ENCODE peak calls at places on chromosomes 11 and 22, in six cellular contexts. U is colonic mucosa, P is SK-N-SH, Z is prostate gland, K is aorta, Q is body of pancreas. T is an unnamed sample.
A peak's percentile ranks its signal among the peaks of the same experiment; 100 is the strongest.

GRCh38 chr11:66068923-66069714 is 953 bp upstream of the PACS1 start:
- DNase-seq in U (peak; percentile 59), P (peak; percentile 53), Z (peak; percentile 61), K (peak; percentile 85), Q (peak; percentile 76), T (peak; percentile 49)

GRCh38 chr22:39502789-39503464 is 837 bp downstream of the MIEF1 start:
- DNase-seq in U (no peak), P (no peak), Z (no peak), K (no peak), Q (no peak), T (no peak)

GRCh38 chr11:9250139-9250582 is 15.0 kb downstream of the DENND5A start:
- DNase-seq in U (no peak), P (no peak), Z (no peak), K (no peak), Q (no peak), T (no peak)

GRCh38 chr11:34977039-34977906 is 60.9 kb downstream of the PDHX start:
- DNase-seq in U (no peak), P (no peak), Z (no peak), K (no peak), Q (no peak), T (no peak)

GRCh38 chr11:35974878-35975578 is 31.2 kb downstream of the LDLRAD3 start:
- DNase-seq in U (no peak), P (no peak), Z (peak; percentile 33), K (no peak), Q (no peak), T (no peak)

GRCh38 chr11:92251980-92252379 is 27.4 kb downstream of the FAT3 start:
- DNase-seq in U (no peak), P (no peak), Z (no peak), K (no peak), Q (no peak), T (no peak)

GRCh38 chr11:113192121-113192925 is 122.1 kb upstream of the TTC12 start:
- DNase-seq in U (no peak), P (peak; percentile 45), Z (no peak), K (no peak), Q (no peak), T (no peak)

GRCh38 chr22:33438273-33438672 is 380.1 kb upstream of the SYN3 start:
- DNase-seq in U (no peak), P (no peak), Z (peak; percentile 56), K (no peak), Q (no peak), T (no peak)

GRCh38 chr11:125724125-125724524 is 22.0 kb upstream of the PATE1 start:
- DNase-seq in U (no peak), P (no peak), Z (no peak), K (no peak), Q (no peak), T (no peak)

GRCh38 chr11:5476184-5476819 is 12.2 kb upstream of the OR52D1 start:
- DNase-seq in U (peak; percentile 34), P (peak; percentile 53), Z (peak; percentile 13), K (no peak), Q (peak; percentile 54), T (peak; percentile 46)

GRCh38 chr11:12274558-12275197 is 102.7 kb upstream of the PARVA start:
- DNase-seq in U (no peak), P (no peak), Z (no peak), K (no peak), Q (no peak), T (no peak)

GRCh38 chr11:7512525-7513209 is 1.1 kb upstream of the PPFIBP2 start:
- DNase-seq in U (peak; percentile 68), P (no peak), Z (peak; percentile 49), K (peak; percentile 93), Q (peak; percentile 76), T (peak; percentile 34)

GRCh38 chr11:7513210-7514098 is at the start of gene PPFIBP2:
- DNase-seq in U (peak; percentile 90), P (peak; percentile 96), Z (peak; percentile 94), K (peak; percentile 95), Q (peak; percentile 89), T (peak; percentile 79)

GRCh38 chr11:7515544-7515943 is 1.7 kb downstream of the PPFIBP2 start:
- DNase-seq in U (no peak), P (no peak), Z (no peak), K (no peak), Q (no peak), T (no peak)

GRCh38 chr11:7514099-7514725 is 413 bp downstream of the PPFIBP2 start:
- DNase-seq in U (peak; percentile 39), P (no peak), Z (peak; percentile 49), K (peak; percentile 77), Q (peak; percentile 33), T (peak; percentile 17)

DNA sequence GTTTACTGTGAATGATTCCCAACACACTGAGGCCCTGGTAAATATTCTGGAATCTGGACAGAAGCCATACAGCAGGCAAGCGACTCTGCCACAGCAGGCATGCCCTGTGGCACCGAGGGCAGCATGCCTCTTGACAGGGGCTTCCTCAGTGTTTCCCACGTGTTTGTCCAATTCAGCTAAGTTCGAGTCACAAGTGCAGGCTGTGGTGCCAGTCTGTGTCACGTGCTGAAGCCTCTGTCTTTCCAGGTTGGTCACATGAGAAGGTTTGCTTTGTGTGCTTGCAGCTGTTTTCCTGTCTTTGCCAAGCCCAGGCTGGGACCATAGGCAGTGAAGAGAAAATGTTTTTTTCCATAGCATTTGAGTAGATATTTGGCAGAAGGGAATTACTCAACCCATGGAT is 2.4 kb upstream of the PPFIBP2 start:
- DNase-seq in U (peak; percentile 60), P (no peak), Z (peak; percentile 89), K (peak; percentile 71), Q (peak; percentile 89), T (no peak)
- H3K27ac ChIP-seq in U (no peak overlapping the region), P (no peak overlapping the region), Z (peak overlapping the region; percentile 91), K (peak overlapping the region; percentile 7), Q (peak overlapping the region; percentile 91), T (no peak overlapping the region)

GRCh38 chr11:130123414-130124040 is 36.1 kb upstream of the ST14 start:
- DNase-seq in U (no peak), P (no peak), Z (no peak), K (no peak), Q (no peak), T (no peak)
- H3K27ac ChIP-seq in U (no peak overlapping the region), P (no peak overlapping the region), Z (no peak overlapping the region), K (peak overlapping the region; percentile 66), Q (no peak overlapping the region), T (no peak overlapping the region)

DNA sequence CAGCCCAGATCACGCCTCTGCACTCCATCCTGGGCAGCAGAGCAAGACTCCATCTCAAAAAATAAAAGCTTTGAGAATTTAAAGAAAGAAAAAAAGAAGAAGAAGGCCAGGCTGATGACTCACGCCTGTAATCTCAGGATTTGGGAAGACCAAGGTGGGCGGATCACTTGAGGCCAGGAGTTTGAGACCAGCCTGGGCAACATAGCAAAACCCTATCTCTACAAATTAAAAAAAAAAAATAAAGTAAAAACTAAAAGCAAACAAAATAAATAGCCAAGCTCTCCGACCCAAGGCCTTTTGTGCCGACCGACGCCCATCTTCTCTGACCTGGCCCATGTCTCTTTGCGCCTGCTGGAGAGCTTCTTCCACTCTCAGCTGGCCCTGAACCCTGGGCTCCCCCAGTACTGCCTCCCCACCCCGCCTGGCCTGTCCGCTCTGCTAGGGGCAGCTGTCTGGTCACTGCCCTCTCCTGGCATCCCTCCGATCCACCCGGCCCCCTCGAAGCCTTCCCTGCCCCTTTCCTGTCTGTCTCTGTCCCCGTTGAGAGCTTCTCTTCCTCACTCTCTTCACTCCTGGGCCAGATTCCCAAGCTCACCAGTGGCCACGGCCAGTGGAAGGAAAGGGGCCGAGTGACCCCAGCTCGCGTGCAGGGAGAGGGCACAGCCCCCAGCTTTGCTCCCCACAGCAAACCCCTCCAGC is 4.8 kb upstream of the LSP1 start:
- DNase-seq in U (no peak), P (no peak), Z (no peak), K (no peak), Q (no peak), T (no peak)
- H3K27ac ChIP-seq in U (no peak overlapping the region), P (no peak overlapping the region), Z (no peak overlapping the region), K (no peak overlapping the region), Q (no peak overlapping the region), T (no peak overlapping the region)

GRCh38 chr22:36374603-36375024 is 13.2 kb downstream of the MYH9 start:
- DNase-seq in U (no peak), P (no peak), Z (no peak), K (no peak), Q (no peak), T (no peak)
- H3K27ac ChIP-seq in U (peak overlapping the region; percentile 93), P (no peak overlapping the region), Z (peak overlapping the region; percentile 96), K (peak overlapping the region; percentile 55), Q (peak overlapping the region; percentile 10), T (peak overlapping the region; percentile 96)

GRCh38 chr22:31271026-31271425 is 21.3 kb downstream of the PIK3IP1 start:
- DNase-seq in U (no peak), P (no peak), Z (no peak), K (no peak), Q (no peak), T (no peak)
- H3K27ac ChIP-seq in U (no peak overlapping the region), P (no peak overlapping the region), Z (peak overlapping the region; percentile 41), K (no peak overlapping the region), Q (no peak overlapping the region), T (peak overlapping the region; percentile 49)

GRCh38 chr11:46294365-46295309 is 17.2 kb downstream of the CREB3L1 start:
- DNase-seq in U (no peak), P (peak; percentile 60), Z (no peak), K (no peak), Q (peak; percentile 44), T (no peak)
- H3K27ac ChIP-seq in U (peak overlapping the region; percentile 13), P (peak overlapping the region; percentile 84), Z (peak overlapping the region; percentile 67), K (no peak overlapping the region), Q (no peak overlapping the region), T (no peak overlapping the region)

DNA sequence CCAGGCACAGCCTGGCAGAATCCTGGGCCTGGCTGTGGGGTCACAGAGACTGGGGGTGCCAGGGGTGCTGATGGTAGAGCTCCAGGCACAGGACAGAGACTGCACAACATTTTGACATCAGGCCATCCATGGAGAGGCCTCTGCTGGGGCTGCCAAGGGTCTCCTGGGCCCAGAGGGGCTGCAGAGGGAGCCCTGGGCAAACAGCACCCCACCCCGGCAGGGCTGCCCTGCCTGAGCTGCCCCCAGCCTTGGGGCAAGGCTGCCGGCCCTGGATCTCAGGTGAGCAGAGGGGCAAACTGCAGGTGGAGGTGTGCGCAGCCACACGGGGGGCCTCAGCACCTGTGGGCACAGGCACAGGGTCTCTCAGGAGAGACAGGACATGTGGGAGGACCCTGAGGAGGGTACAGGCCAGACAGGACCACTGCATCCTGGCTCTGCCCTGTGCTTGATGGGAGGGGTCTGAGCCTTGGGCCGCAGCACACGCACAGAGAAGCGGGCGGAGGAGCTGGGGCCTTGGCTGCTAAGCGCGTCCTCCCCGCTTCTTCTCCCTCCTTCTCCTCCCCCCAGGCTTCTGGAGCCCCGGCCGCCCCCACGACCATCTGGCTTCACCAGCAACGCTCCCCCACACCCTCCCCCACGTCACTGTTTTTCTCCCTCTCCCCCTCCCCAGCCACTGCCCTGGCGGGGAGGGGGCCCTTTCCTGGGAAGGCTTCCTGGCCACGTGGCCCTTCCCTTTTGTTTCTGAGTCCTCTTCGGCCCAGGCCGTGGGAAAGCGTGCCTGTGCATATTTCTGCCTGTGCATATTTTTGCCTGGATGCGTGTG is 28.0 kb downstream of the RTN4R start:
- DNase-seq in U (no peak), P (peak; percentile 63), Z (no peak), K (no peak), Q (no peak), T (no peak)
- H3K27ac ChIP-seq in U (no peak overlapping the region), P (no peak overlapping the region), Z (no peak overlapping the region), K (no peak overlapping the region), Q (no peak overlapping the region), T (peak overlapping the region; percentile 63)

GRCh38 chr11:10573028-10573427 is 4.6 kb upstream of the LYVE1 start:
- DNase-seq in U (no peak), P (no peak), Z (no peak), K (no peak), Q (no peak), T (no peak)
- H3K27ac ChIP-seq in U (no peak overlapping the region), P (no peak overlapping the region), Z (no peak overlapping the region), K (peak overlapping the region; percentile 85), Q (no peak overlapping the region), T (no peak overlapping the region)